ENCODE peak calls at places on chromosomes 7 and 10, in five cellular contexts. One of them, this sample, is unnamed.

GRCh38 chr7:141408440-141408839 is 142.8 kb upstream of the AGK start:
- DNase-seq in AG09309: no peak
- DNase-seq in CD4-positive, alpha-beta T cell: no peak
- DNase-seq in B cell: no peak
- DNase-seq in psoas muscle: no peak
- DNase-seq in this sample: no peak

GRCh38 chr7:99910976-99911375 is 8.4 kb downstream of the TRIM4 start:
- DNase-seq in AG09309: no peak
- DNase-seq in CD4-positive, alpha-beta T cell: no peak
- DNase-seq in B cell: no peak
- DNase-seq in psoas muscle: no peak
- DNase-seq in this sample: no peak

GRCh38 chr7:29243777-29244655 is 49.4 kb downstream of the CHN2 start:
- DNase-seq in AG09309: no peak
- DNase-seq in CD4-positive, alpha-beta T cell: no peak
- DNase-seq in B cell: peak
- DNase-seq in psoas muscle: no peak
- DNase-seq in this sample: no peak

GRCh38 chr7:81715984-81716588 is 53.8 kb downstream of the HGF start:
- DNase-seq in AG09309: no peak
- DNase-seq in CD4-positive, alpha-beta T cell: no peak
- DNase-seq in B cell: no peak
- DNase-seq in psoas muscle: no peak
- DNase-seq in this sample: no peak

GRCh38 chr10:8063128-8063908 is 8.8 kb downstream of the GATA3 start:
- DNase-seq in AG09309: no peak
- DNase-seq in CD4-positive, alpha-beta T cell: no peak
- DNase-seq in B cell: no peak
- DNase-seq in psoas muscle: no peak
- DNase-seq in this sample: no peak

GRCh38 chr7:131501422-131501821 is 55.0 kb downstream of the PODXL start:
- DNase-seq in AG09309: peak
- DNase-seq in CD4-positive, alpha-beta T cell: peak
- DNase-seq in B cell: no peak
- DNase-seq in psoas muscle: no peak
- DNase-seq in this sample: no peak

GRCh38 chr7:1027285-1028043 is 16.9 kb upstream of the GPR146 start:
- DNase-seq in AG09309: no peak
- DNase-seq in CD4-positive, alpha-beta T cell: no peak
- DNase-seq in B cell: peak
- DNase-seq in psoas muscle: peak
- DNase-seq in this sample: no peak

GRCh38 chr10:89741126-89741762 is 39.9 kb downstream of the KIF20B start:
- DNase-seq in AG09309: no peak
- DNase-seq in CD4-positive, alpha-beta T cell: no peak
- DNase-seq in B cell: no peak
- DNase-seq in psoas muscle: no peak
- DNase-seq in this sample: no peak

GRCh38 chr7:5428470-5429252 is 5.0 kb upstream of the TNRC18 start:
- DNase-seq in AG09309: peak
- DNase-seq in CD4-positive, alpha-beta T cell: no peak
- DNase-seq in B cell: peak
- DNase-seq in psoas muscle: peak
- DNase-seq in this sample: no peak

GRCh38 chr10:4066581-4067403 is 281.8 kb upstream of the KLF6 start:
- DNase-seq in AG09309: no peak
- DNase-seq in CD4-positive, alpha-beta T cell: no peak
- DNase-seq in B cell: no peak
- DNase-seq in psoas muscle: no peak
- DNase-seq in this sample: no peak

GRCh38 chr7:107167483-107168232 is 1.1 kb upstream of the HBP1 start:
- DNase-seq in AG09309: peak
- DNase-seq in CD4-positive, alpha-beta T cell: no peak
- DNase-seq in B cell: no peak
- DNase-seq in psoas muscle: peak
- DNase-seq in this sample: no peak

GRCh38 chr7:63233881-63234280 is 764.8 kb upstream of the ZNF722 start:
- DNase-seq in AG09309: no peak
- DNase-seq in CD4-positive, alpha-beta T cell: no peak
- DNase-seq in B cell: no peak
- DNase-seq in psoas muscle: no peak
- DNase-seq in this sample: no peak

GRCh38 chr7:47291461-47292051 is 290.4 kb downstream of the TNS3 start:
- DNase-seq in AG09309: peak
- DNase-seq in CD4-positive, alpha-beta T cell: no peak
- DNase-seq in B cell: no peak
- DNase-seq in psoas muscle: no peak
- DNase-seq in this sample: no peak

GRCh38 chr10:28411648-28412047 is 108.8 kb upstream of the MPP7 start:
- DNase-seq in AG09309: no peak
- DNase-seq in CD4-positive, alpha-beta T cell: no peak
- DNase-seq in B cell: no peak
- DNase-seq in psoas muscle: no peak
- DNase-seq in this sample: no peak

GRCh38 chr10:89879121-89879520 is 177.7 kb downstream of the KIF20B start:
- DNase-seq in AG09309: no peak
- DNase-seq in CD4-positive, alpha-beta T cell: no peak
- DNase-seq in B cell: no peak
- DNase-seq in psoas muscle: no peak
- DNase-seq in this sample: no peak

GRCh38 chr7:114689391-114689790 is 232.5 kb upstream of the MDFIC start:
- DNase-seq in AG09309: no peak
- DNase-seq in CD4-positive, alpha-beta T cell: no peak
- DNase-seq in B cell: no peak
- DNase-seq in psoas muscle: no peak
- DNase-seq in this sample: no peak

GRCh38 chr7:74280985-74281384 is 8.2 kb upstream of the CLIP2 start:
- DNase-seq in AG09309: no peak
- DNase-seq in CD4-positive, alpha-beta T cell: no peak
- DNase-seq in B cell: no peak
- DNase-seq in psoas muscle: no peak
- DNase-seq in this sample: no peak

GRCh38 chr7:134643131-134643530 is 3.5 kb upstream of the BPGM start:
- DNase-seq in AG09309: no peak
- DNase-seq in CD4-positive, alpha-beta T cell: no peak
- DNase-seq in B cell: no peak
- DNase-seq in psoas muscle: no peak
- DNase-seq in this sample: no peak

GRCh38 chr7:115522174-115522573 is 508.4 kb downstream of the TFEC start:
- DNase-seq in AG09309: no peak
- DNase-seq in CD4-positive, alpha-beta T cell: no peak
- DNase-seq in B cell: no peak
- DNase-seq in psoas muscle: no peak
- DNase-seq in this sample: no peak

GRCh38 chr10:79202188-79203013 is 133.6 kb downstream of the ZMIZ1 start:
- DNase-seq in AG09309: no peak
- DNase-seq in CD4-positive, alpha-beta T cell: no peak
- DNase-seq in B cell: peak
- DNase-seq in psoas muscle: no peak
- DNase-seq in this sample: no peak
- TF ChIP-seq CTCF in AG09309: peak
- TF ChIP-seq CTCF in CD4-positive, alpha-beta T cell: peak
- TF ChIP-seq CTCF in B cell: peak
- TF ChIP-seq CTCF in psoas muscle: peak
- TF ChIP-seq CTCF in this sample: peak

GRCh38 chr10:84140036-84140379 is 699 bp downstream of the GHITM start:
- DNase-seq in AG09309: no peak
- DNase-seq in CD4-positive, alpha-beta T cell: no peak
- DNase-seq in B cell: no peak
- DNase-seq in psoas muscle: peak
- DNase-seq in this sample: no peak

GRCh38 chr10:84138478-84139125 is 707 bp upstream of the GHITM start:
- DNase-seq in AG09309: no peak
- DNase-seq in CD4-positive, alpha-beta T cell: peak
- DNase-seq in B cell: no peak
- DNase-seq in psoas muscle: no peak
- DNase-seq in this sample: peak

GRCh38 chr10:84135836-84136235 is 3.5 kb upstream of the GHITM start:
- DNase-seq in AG09309: no peak
- DNase-seq in CD4-positive, alpha-beta T cell: no peak
- DNase-seq in B cell: no peak
- DNase-seq in psoas muscle: no peak
- DNase-seq in this sample: no peak

DNA sequence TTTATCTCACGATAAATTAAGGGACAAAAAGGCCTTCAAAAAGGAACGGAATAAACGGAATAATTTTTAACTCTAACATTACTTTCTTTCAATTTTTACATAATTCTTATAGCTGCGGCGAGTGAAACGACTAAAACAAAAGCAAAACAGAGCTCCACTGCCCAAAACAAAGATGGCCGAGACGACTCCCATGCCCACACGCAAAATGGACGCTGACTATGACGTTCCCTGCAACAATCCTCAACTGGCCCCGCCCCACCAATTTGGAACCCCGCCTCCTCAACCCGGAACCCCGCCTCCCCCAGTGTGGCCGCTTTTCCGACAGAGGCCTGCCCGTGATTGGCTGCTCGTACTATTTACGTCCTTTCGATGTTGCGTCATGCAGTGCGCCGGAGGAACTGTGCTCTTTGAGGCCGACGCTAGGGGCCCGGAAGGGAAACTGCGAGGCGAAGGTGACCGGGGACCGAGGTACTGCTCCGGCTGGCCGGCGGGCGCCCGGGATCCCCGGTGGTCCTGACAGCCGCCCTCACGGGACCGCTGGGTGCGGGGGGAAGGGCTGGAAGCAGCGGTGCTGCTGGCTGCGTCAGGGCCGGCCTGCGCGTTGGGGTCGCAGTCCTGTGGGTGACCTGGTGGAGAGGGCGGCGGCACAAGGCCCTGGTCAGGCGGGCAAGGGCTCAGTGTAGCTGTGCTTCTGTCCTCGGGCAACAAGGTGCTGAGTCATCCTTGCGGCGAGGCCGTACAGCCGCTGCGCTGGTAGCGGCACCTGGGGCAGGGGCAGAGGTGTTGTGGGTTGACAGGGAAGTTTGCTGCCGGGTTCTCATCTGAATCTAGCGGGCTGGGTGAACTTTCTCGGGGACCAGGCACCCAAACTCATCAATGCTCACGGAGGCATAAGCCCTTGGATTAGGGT is at the start of gene GHITM:
- DNase-seq in AG09309: peak
- DNase-seq in CD4-positive, alpha-beta T cell: peak
- DNase-seq in B cell: peak
- DNase-seq in psoas muscle: peak
- DNase-seq in this sample: peak
- TF ChIP-seq CTCF in AG09309: peak
- TF ChIP-seq CTCF in CD4-positive, alpha-beta T cell: peak
- TF ChIP-seq CTCF in B cell: peak
- TF ChIP-seq CTCF in psoas muscle: peak
- TF ChIP-seq CTCF in this sample: peak

GRCh38 chr10:81348003-81348402 is 527.0 kb upstream of the NRG3 start:
- DNase-seq in AG09309: no peak
- DNase-seq in CD4-positive, alpha-beta T cell: no peak
- DNase-seq in B cell: no peak
- DNase-seq in psoas muscle: no peak
- DNase-seq in this sample: no peak
- TF ChIP-seq CTCF in AG09309: no peak
- TF ChIP-seq CTCF in CD4-positive, alpha-beta T cell: no peak
- TF ChIP-seq CTCF in B cell: no peak
- TF ChIP-seq CTCF in psoas muscle: no peak
- TF ChIP-seq CTCF in this sample: no peak

DNA sequence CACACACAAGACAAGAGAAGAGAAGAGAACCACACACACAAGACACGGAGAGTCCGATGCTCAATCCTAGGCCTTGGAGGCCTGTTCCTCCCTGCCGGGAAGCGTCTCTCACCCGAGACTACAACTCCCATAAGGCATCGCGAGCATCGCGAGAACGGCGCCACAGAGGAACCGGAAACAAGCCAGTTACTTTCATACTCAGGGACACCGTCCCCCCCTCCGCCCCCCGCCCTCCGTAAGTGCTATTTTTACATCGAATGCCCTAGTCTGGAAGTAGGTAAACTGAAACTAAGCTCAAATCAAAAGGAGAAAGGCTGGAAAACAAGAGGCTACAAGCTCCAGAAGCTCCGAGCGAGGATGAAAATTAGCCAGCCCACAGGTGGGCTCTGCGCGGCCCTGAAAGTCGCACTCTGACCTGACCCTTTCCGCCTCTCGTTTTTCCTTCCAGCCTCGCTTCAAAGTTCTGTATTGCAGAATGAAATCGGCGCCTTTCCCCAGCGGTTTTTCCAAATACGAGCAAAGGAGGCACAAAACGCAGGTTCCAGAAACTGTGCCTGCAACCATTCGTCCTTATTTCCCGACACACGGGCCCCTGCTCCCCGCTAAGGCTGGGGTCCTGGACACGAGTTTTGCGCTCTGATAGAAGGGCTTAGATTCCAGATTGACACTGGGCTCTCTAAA is 11.5 kb upstream of the DNAJC12 start:
- DNase-seq in AG09309: peak
- DNase-seq in CD4-positive, alpha-beta T cell: peak
- DNase-seq in B cell: peak
- DNase-seq in psoas muscle: peak
- DNase-seq in this sample: peak
- TF ChIP-seq CTCF in AG09309: no peak
- TF ChIP-seq CTCF in CD4-positive, alpha-beta T cell: no peak
- TF ChIP-seq CTCF in B cell: no peak
- TF ChIP-seq CTCF in psoas muscle: peak
- TF ChIP-seq CTCF in this sample: no peak

GRCh38 chr7:2936301-2936700 is 92.2 kb upstream of the GNA12 start:
- DNase-seq in AG09309: no peak
- DNase-seq in CD4-positive, alpha-beta T cell: no peak
- DNase-seq in B cell: no peak
- DNase-seq in psoas muscle: no peak
- DNase-seq in this sample: no peak

GRCh38 chr7:2934984-2935740 is 91.1 kb upstream of the GNA12 start:
- DNase-seq in AG09309: no peak
- DNase-seq in CD4-positive, alpha-beta T cell: no peak
- DNase-seq in B cell: no peak
- DNase-seq in psoas muscle: no peak
- DNase-seq in this sample: no peak

GRCh38 chr7:2932761-2933251 is 88.7 kb upstream of the GNA12 start:
- DNase-seq in AG09309: no peak
- DNase-seq in CD4-positive, alpha-beta T cell: no peak
- DNase-seq in B cell: no peak
- DNase-seq in psoas muscle: no peak
- DNase-seq in this sample: no peak

GRCh38 chr7:2936891-2937580 is 92.9 kb upstream of the GNA12 start:
- DNase-seq in AG09309: no peak
- DNase-seq in CD4-positive, alpha-beta T cell: no peak
- DNase-seq in B cell: no peak
- DNase-seq in psoas muscle: no peak
- DNase-seq in this sample: no peak

GRCh38 chr7:2934211-2934731 is 90.2 kb upstream of the GNA12 start:
- DNase-seq in AG09309: peak
- DNase-seq in CD4-positive, alpha-beta T cell: no peak
- DNase-seq in B cell: no peak
- DNase-seq in psoas muscle: no peak
- DNase-seq in this sample: no peak
- TF ChIP-seq CTCF in AG09309: no peak
- TF ChIP-seq CTCF in CD4-positive, alpha-beta T cell: no peak
- TF ChIP-seq CTCF in B cell: no peak
- TF ChIP-seq CTCF in psoas muscle: no peak
- TF ChIP-seq CTCF in this sample: no peak

GRCh38 chr10:117553171-117553814 is 10.7 kb downstream of the EMX2 start:
- DNase-seq in AG09309: no peak
- DNase-seq in CD4-positive, alpha-beta T cell: no peak
- DNase-seq in B cell: no peak
- DNase-seq in psoas muscle: no peak
- DNase-seq in this sample: no peak
- TF ChIP-seq CTCF in AG09309: no peak
- TF ChIP-seq CTCF in CD4-positive, alpha-beta T cell: no peak
- TF ChIP-seq CTCF in B cell: no peak
- TF ChIP-seq CTCF in psoas muscle: peak
- TF ChIP-seq CTCF in this sample: no peak

GRCh38 chr10:31467791-31468535 is 148.9 kb downstream of the ZEB1 start:
- DNase-seq in AG09309: no peak
- DNase-seq in CD4-positive, alpha-beta T cell: no peak
- DNase-seq in B cell: no peak
- DNase-seq in psoas muscle: peak
- DNase-seq in this sample: no peak
- TF ChIP-seq CTCF in AG09309: peak
- TF ChIP-seq CTCF in CD4-positive, alpha-beta T cell: no peak
- TF ChIP-seq CTCF in B cell: peak
- TF ChIP-seq CTCF in psoas muscle: peak
- TF ChIP-seq CTCF in this sample: no peak